ENCODE peak calls at places on chromosomes 7 and 10, in eight cellular contexts. R is uterus, C is GM23248, K is IMR-90, S is PC-3, W is OCI-LY7, M is stomach, G is A549. P is an unnamed sample. For H3K9me3, the result is how much of the 10 kb centered on the place peaks cover.

GRCh38 chr7:151271699-151272355 is 23.3 kb upstream of the SMARCD3 start:
- DNase-seq in R (peak), C (peak), K (peak), S (no peak), W (peak), M (peak), G (peak), P (no peak)

GRCh38 chr7:103915958-103916357 is 73.5 kb downstream of the RELN start:
- DNase-seq in R (no peak), C (peak), K (peak), S (peak), W (no peak), M (no peak), G (peak), P (no peak)

GRCh38 chr10:122298598-122299301 is 27.7 kb downstream of the BTBD16 start:
- DNase-seq in R (peak), C (peak), K (peak), S (peak), W (peak), M (peak), G (peak), P (peak)

GRCh38 chr7:139908792-139909191 is 79.7 kb downstream of the TBXAS1 start:
- DNase-seq in R (no peak), C (no peak), K (no peak), S (no peak), W (no peak), M (no peak), G (no peak), P (no peak)

GRCh38 chr7:111728635-111728995 is 166.3 kb upstream of the IMMP2L start:
- DNase-seq in R (no peak), C (no peak), K (no peak), S (no peak), W (no peak), M (no peak), G (no peak), P (no peak)

GRCh38 chr7:110839866-110840265 is 251.1 kb upstream of the LRRN3 start:
- DNase-seq in R (no peak), C (peak), K (peak), S (peak), W (no peak), M (no peak), G (peak), P (no peak)

GRCh38 chr7:11858026-11858425 is 26.0 kb upstream of the THSD7A start:
- DNase-seq in R (no peak), C (no peak), K (no peak), S (no peak), W (no peak), M (no peak), G (no peak), P (no peak)

GRCh38 chr7:69898189-69898588 is 299.9 kb downstream of the AUTS2 start:
- DNase-seq in R (no peak), C (no peak), K (no peak), S (no peak), W (peak), M (no peak), G (no peak), P (no peak)

DNA sequence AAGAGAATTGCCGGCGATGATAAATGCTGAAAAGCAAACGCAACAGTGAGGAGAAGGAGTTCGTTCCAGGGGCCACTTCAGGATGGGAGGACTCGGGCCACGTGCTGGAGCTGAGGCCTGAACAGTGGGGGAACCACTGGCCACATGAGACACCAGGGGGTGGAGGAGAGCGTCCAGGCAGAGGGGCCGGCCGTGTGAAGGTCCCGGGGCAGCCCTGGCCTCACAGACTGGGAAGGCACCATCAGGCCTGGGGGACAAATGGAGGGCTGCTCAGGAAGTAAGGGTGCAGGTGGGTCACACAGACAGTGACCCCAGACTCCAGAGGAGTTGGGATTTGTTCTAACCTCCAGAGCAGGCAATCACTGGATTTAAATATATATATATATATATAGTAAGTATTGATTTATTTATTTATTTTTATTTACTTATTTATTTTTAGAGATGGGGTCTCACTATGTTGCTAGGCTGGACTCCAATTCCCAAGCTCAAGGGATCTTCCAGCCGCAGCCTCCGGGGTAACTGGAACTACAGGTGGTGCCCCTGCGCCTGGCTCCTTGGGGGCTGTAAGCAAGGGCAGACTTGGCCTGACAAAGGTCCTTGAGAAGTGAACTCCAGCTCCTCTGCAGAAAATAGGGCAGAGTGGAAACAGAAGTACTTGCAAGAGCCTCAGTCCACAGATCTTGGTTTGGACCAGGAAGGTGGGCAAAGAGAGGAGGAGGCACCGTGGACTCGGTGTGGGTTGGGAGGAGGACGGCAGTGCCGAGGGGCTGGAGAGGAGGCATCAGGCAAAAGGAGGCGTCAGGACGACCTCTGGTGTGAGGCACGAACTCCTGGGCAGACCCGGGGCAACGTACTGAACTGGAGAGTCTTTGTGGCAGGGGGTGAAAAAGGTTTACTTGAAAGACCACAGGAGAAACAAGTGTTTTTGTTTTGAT is 57.3 kb downstream of the TCERG1L start:
- DNase-seq in R (no peak), C (no peak), K (no peak), S (no peak), W (no peak), M (no peak), G (no peak), P (no peak)
- H3K9me3 ChIP-seq in R (under half), C (under half), K (under half), S (under half), W (under half), M (under half), G (under half), P (under half)

GRCh38 chr10:80518807-80519360 is 18.8 kb upstream of the SH2D4B start:
- DNase-seq in R (no peak), C (no peak), K (no peak), S (no peak), W (no peak), M (no peak), G (no peak), P (no peak)
- H3K27ac ChIP-seq in R (no peak), C (no peak), K (no peak), S (no peak), W (no peak), M (no peak), G (peak), P (no peak)

GRCh38 chr7:157980774-157981173 is 606.8 kb downstream of the PTPRN2 start:
- DNase-seq in R (no peak), C (no peak), K (no peak), S (no peak), W (no peak), M (no peak), G (no peak), P (no peak)
- H3K9me3 ChIP-seq in R (under half), C (under half), K (under half), S (under half), W (under half), M (under half), G (under half), P (under half)

GRCh38 chr10:4939224-4940072 is 23.8 kb upstream of the AKR1C1 start:
- DNase-seq in R (no peak), C (peak), K (no peak), S (peak), W (no peak), M (no peak), G (peak), P (no peak)
- H3K27ac ChIP-seq in R (no peak), C (peak), K (no peak), S (peak), W (no peak), M (no peak), G (peak), P (no peak)

DNA sequence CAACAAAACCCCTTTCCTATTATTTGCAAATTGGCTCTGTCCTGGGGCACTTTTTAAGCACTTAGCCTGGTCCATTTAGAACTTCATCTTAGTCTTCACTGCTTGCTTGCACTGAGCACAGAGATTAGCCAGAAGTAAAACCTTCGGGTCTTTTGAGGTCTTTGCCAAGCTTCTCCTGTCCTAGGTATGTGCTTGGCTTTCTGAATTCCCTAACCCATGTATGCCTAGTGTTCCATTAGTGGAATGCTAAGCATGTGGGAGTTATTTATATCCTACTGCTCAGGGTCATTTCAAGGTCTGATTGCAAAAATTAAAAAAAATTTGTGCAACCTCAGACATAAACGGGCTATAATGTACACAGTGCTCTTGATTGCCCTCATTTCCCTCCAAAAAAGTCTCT is 18.0 kb downstream of the ZNF37A start:
- DNase-seq in R (no peak), C (no peak), K (no peak), S (no peak), W (no peak), M (no peak), G (no peak), P (no peak)
- H3K9me3 ChIP-seq in R (half or more), C (under half), K (under half), S (under half), W (under half), M (under half), G (half or more), P (under half)

GRCh38 chr7:123265853-123266252 is 66.1 kb upstream of the SLC13A1 start:
- DNase-seq in R (no peak), C (no peak), K (no peak), S (no peak), W (no peak), M (no peak), G (no peak), P (no peak)

GRCh38 chr7:123259759-123260158 is 60.0 kb upstream of the SLC13A1 start:
- DNase-seq in R (no peak), C (no peak), K (no peak), S (no peak), W (no peak), M (no peak), G (no peak), P (no peak)

DNA sequence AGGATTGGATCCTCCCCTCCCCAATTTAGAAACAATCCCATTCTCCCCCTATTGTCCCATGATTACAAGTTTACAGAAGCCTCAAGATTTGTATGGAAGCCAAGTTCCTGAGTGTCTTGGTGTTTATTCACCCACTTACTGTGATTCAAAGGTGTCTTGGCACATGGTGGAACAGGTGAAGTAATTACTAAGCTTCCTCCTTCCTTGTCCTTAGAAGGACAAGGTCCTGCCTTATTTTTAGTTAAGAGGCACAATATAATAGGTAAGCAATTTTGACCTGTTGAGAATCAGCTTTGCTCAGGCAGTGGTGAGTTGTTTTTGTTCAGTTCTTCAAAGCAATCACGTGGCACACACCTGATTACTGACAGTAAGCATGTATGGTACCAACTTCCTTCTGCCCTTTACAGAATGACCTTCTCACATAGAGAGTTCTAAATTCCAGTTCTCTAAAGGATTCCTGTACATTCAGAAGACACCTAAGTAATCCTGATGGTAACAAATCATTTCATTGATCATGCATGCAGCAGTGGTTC is 60.7 kb upstream of the SLC13A1 start:
- DNase-seq in R (no peak), C (no peak), K (no peak), S (no peak), W (no peak), M (no peak), G (no peak), P (no peak)
- H3K27ac ChIP-seq in R (no peak), C (no peak), K (no peak), S (no peak), W (no peak), M (no peak), G (no peak), P (no peak)

DNA sequence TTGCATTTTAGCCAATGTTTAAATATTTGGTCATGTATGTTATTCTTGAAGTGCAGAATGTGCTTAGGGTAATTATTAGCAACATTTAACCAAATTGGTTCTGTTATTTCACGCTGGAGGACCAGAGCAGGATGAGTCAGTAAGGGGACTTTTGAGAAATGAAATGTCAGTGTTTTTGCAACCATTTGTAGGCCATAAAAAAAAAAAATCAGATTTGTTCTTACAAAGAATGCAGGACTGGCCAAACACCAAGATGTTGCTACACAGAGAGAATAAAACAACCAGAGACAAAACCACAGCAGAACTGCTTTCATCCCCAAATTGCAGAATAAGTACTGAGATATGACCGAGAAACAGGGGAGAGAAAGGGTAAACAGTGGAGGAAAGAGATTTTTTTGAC is 62.1 kb downstream of the TPST1 start:
- DNase-seq in R (peak), C (peak), K (peak), S (no peak), W (no peak), M (no peak), G (no peak), P (no peak)
- H3K9me3 ChIP-seq in R (under half), C (under half), K (under half), S (under half), W (under half), M (under half), G (under half), P (under half)

GRCh38 chr10:33238643-33239042 is 95.8 kb downstream of the NRP1 start:
- DNase-seq in R (no peak), C (peak), K (peak), S (peak), W (no peak), M (no peak), G (peak), P (no peak)

GRCh38 chr10:33240265-33240664 is 94.2 kb downstream of the NRP1 start:
- DNase-seq in R (no peak), C (no peak), K (no peak), S (no peak), W (no peak), M (no peak), G (no peak), P (no peak)

GRCh38 chr10:33239257-33239656 is 95.2 kb downstream of the NRP1 start:
- DNase-seq in R (no peak), C (no peak), K (no peak), S (peak), W (no peak), M (no peak), G (no peak), P (no peak)

GRCh38 chr10:33240931-33241330 is 93.5 kb downstream of the NRP1 start:
- DNase-seq in R (no peak), C (peak), K (peak), S (no peak), W (no peak), M (no peak), G (no peak), P (no peak)

DNA sequence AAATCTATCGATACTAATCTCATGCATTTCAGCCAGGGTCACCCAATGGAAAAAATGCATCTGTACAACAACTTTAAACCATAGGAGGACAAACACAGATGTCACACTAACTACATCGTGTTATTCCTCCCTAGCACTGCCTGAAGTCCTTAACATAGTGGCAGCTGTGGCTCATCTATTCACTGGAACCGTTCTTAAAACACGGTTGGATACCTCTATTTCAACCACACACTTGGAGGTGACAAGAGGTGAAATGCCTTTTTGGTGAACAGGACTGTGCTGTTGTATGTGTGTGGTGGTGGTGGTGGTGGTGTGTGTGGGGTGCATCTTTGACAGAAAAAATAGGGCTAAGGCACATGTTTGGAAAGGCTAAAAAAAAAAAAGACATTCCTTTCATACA is 93.1 kb downstream of the NRP1 start:
- DNase-seq in R (no peak), C (peak), K (peak), S (no peak), W (no peak), M (no peak), G (no peak), P (no peak)
- H3K27ac ChIP-seq in R (peak), C (peak), K (no peak), S (peak), W (no peak), M (no peak), G (peak), P (no peak)

DNA sequence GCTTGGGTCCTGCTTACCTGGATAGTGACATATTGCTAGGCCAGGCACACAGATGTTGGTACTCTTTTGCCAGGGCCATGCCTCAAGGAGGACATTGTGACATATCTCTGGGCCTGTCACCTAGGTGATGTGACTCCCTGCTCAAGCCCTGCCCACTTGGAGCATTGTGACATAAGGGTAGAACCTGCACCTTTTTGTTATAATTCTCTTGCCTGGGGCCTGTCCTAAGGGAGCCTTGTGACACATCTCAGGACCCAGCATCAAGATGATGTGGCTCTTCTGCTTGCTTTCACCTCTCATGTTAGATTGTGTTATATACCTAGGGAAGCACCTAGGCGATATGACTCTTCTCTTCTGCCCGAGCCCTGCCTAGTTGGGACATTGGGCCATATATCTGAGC is 57.4 kb downstream of the ZNF736 start:
- DNase-seq in R (no peak), C (no peak), K (no peak), S (no peak), W (no peak), M (no peak), G (no peak), P (no peak)
- H3K9me3 ChIP-seq in R (under half), C (under half), K (under half), S (under half), W (under half), M (under half), G (under half), P (half or more)

GRCh38 chr10:117663750-117664149 is 121.2 kb downstream of the EMX2 start:
- DNase-seq in R (peak), C (peak), K (peak), S (peak), W (no peak), M (no peak), G (peak), P (no peak)
- H3K27ac ChIP-seq in R (peak), C (peak), K (no peak), S (peak), W (no peak), M (no peak), G (no peak), P (no peak)